ENCODE peak calls at places on chromosomes 12 and 14, in eight cellular contexts. One of them, this sample, is unnamed.

GRCh38 chr12:65164774-65165173 is 4.6 kb upstream of the LEMD3 start:
- DNase-seq in HepG2: no peak
- DNase-seq in A549: no peak
- DNase-seq in CD4-positive, alpha-beta T cell: no peak
- DNase-seq in stomach: no peak
- DNase-seq in brain microvascular endothelial cell: no peak
- DNase-seq in transverse colon: no peak
- DNase-seq in fibroblast of lung: no peak
- DNase-seq in this sample: no peak

GRCh38 chr14:33917664-33918063 is 33.2 kb downstream of the EGLN3 start:
- DNase-seq in HepG2: no peak
- DNase-seq in A549: no peak
- DNase-seq in CD4-positive, alpha-beta T cell: no peak
- DNase-seq in stomach: no peak
- DNase-seq in brain microvascular endothelial cell: no peak
- DNase-seq in transverse colon: no peak
- DNase-seq in fibroblast of lung: no peak
- DNase-seq in this sample: no peak

GRCh38 chr12:4604684-4605193 is 42.7 kb downstream of the DYRK4 start:
- DNase-seq in HepG2: peak
- DNase-seq in A549: peak
- DNase-seq in CD4-positive, alpha-beta T cell: peak
- DNase-seq in stomach: peak
- DNase-seq in brain microvascular endothelial cell: peak
- DNase-seq in transverse colon: peak
- DNase-seq in fibroblast of lung: peak
- DNase-seq in this sample: peak

GRCh38 chr14:34650786-34651584 is 21.0 kb upstream of the SNX6 start:
- DNase-seq in HepG2: no peak
- DNase-seq in A549: peak
- DNase-seq in CD4-positive, alpha-beta T cell: no peak
- DNase-seq in stomach: no peak
- DNase-seq in brain microvascular endothelial cell: peak
- DNase-seq in transverse colon: no peak
- DNase-seq in fibroblast of lung: peak
- DNase-seq in this sample: no peak

GRCh38 chr14:66228267-66228970 is 257.8 kb upstream of the CCDC196 start:
- DNase-seq in HepG2: no peak
- DNase-seq in A549: no peak
- DNase-seq in CD4-positive, alpha-beta T cell: no peak
- DNase-seq in stomach: no peak
- DNase-seq in brain microvascular endothelial cell: peak
- DNase-seq in transverse colon: no peak
- DNase-seq in fibroblast of lung: peak
- DNase-seq in this sample: no peak

GRCh38 chr12:79690606-79691298 is at the start of gene PAWR:
- DNase-seq in HepG2: peak
- DNase-seq in A549: peak
- DNase-seq in CD4-positive, alpha-beta T cell: no peak
- DNase-seq in stomach: peak
- DNase-seq in brain microvascular endothelial cell: peak
- DNase-seq in transverse colon: peak
- DNase-seq in fibroblast of lung: peak
- DNase-seq in this sample: peak

GRCh38 chr12:6852651-6853354 is 853 bp downstream of the USP5 start:
- DNase-seq in HepG2: peak
- DNase-seq in A549: peak
- DNase-seq in CD4-positive, alpha-beta T cell: peak
- DNase-seq in stomach: peak
- DNase-seq in brain microvascular endothelial cell: peak
- DNase-seq in transverse colon: peak
- DNase-seq in fibroblast of lung: peak
- DNase-seq in this sample: no peak

GRCh38 chr12:123591702-123592481 is 7.5 kb downstream of the TMED2 start:
- DNase-seq in HepG2: no peak
- DNase-seq in A549: no peak
- DNase-seq in CD4-positive, alpha-beta T cell: no peak
- DNase-seq in stomach: no peak
- DNase-seq in brain microvascular endothelial cell: peak
- DNase-seq in transverse colon: no peak
- DNase-seq in fibroblast of lung: peak
- DNase-seq in this sample: no peak

GRCh38 chr12:68636268-68636667 is 25.6 kb downstream of the RAP1B start:
- DNase-seq in HepG2: no peak
- DNase-seq in A549: no peak
- DNase-seq in CD4-positive, alpha-beta T cell: no peak
- DNase-seq in stomach: no peak
- DNase-seq in brain microvascular endothelial cell: peak
- DNase-seq in transverse colon: no peak
- DNase-seq in fibroblast of lung: peak
- DNase-seq in this sample: no peak

GRCh38 chr12:127928178-127928577 is 338.8 kb upstream of the TMEM132C start:
- DNase-seq in HepG2: no peak
- DNase-seq in A549: no peak
- DNase-seq in CD4-positive, alpha-beta T cell: no peak
- DNase-seq in stomach: no peak
- DNase-seq in brain microvascular endothelial cell: no peak
- DNase-seq in transverse colon: no peak
- DNase-seq in fibroblast of lung: no peak
- DNase-seq in this sample: no peak

GRCh38 chr12:179131-179884 is 34.6 kb downstream of the SLC6A12 start:
- DNase-seq in HepG2: no peak
- DNase-seq in A549: no peak
- DNase-seq in CD4-positive, alpha-beta T cell: no peak
- DNase-seq in stomach: no peak
- DNase-seq in brain microvascular endothelial cell: no peak
- DNase-seq in transverse colon: no peak
- DNase-seq in fibroblast of lung: no peak
- DNase-seq in this sample: no peak

GRCh38 chr12:87848248-87848868 is 180.8 kb downstream of the C12orf50 start:
- DNase-seq in HepG2: peak
- DNase-seq in A549: peak
- DNase-seq in CD4-positive, alpha-beta T cell: no peak
- DNase-seq in stomach: no peak
- DNase-seq in brain microvascular endothelial cell: peak
- DNase-seq in transverse colon: no peak
- DNase-seq in fibroblast of lung: peak
- DNase-seq in this sample: no peak

GRCh38 chr12:128356547-128356946 is 89.6 kb downstream of the TMEM132C start:
- DNase-seq in HepG2: no peak
- DNase-seq in A549: no peak
- DNase-seq in CD4-positive, alpha-beta T cell: no peak
- DNase-seq in stomach: no peak
- DNase-seq in brain microvascular endothelial cell: no peak
- DNase-seq in transverse colon: no peak
- DNase-seq in fibroblast of lung: no peak
- DNase-seq in this sample: no peak

GRCh38 chr14:34794217-34794616 is 79.8 kb upstream of the CFL2 start:
- DNase-seq in HepG2: no peak
- DNase-seq in A549: no peak
- DNase-seq in CD4-positive, alpha-beta T cell: no peak
- DNase-seq in stomach: no peak
- DNase-seq in brain microvascular endothelial cell: no peak
- DNase-seq in transverse colon: no peak
- DNase-seq in fibroblast of lung: no peak
- DNase-seq in this sample: no peak

GRCh38 chr12:114407566-114408411 is 1.8 kb upstream of the TBX5 start:
- DNase-seq in HepG2: no peak
- DNase-seq in A549: no peak
- DNase-seq in CD4-positive, alpha-beta T cell: no peak
- DNase-seq in stomach: no peak
- DNase-seq in brain microvascular endothelial cell: no peak
- DNase-seq in transverse colon: no peak
- DNase-seq in fibroblast of lung: peak
- DNase-seq in this sample: no peak

GRCh38 chr12:132523576-132524331 is 33.8 kb downstream of the FBRSL1 start:
- DNase-seq in HepG2: peak
- DNase-seq in A549: peak
- DNase-seq in CD4-positive, alpha-beta T cell: peak
- DNase-seq in stomach: peak
- DNase-seq in brain microvascular endothelial cell: peak
- DNase-seq in transverse colon: peak
- DNase-seq in fibroblast of lung: peak
- DNase-seq in this sample: peak

GRCh38 chr12:98725481-98726247 is 80.6 kb downstream of the APAF1 start:
- DNase-seq in HepG2: peak
- DNase-seq in A549: no peak
- DNase-seq in CD4-positive, alpha-beta T cell: peak
- DNase-seq in stomach: no peak
- DNase-seq in brain microvascular endothelial cell: peak
- DNase-seq in transverse colon: no peak
- DNase-seq in fibroblast of lung: peak
- DNase-seq in this sample: peak

GRCh38 chr14:29016050-29016900 is 249.7 kb downstream of the FOXG1 start:
- DNase-seq in HepG2: peak
- DNase-seq in A549: no peak
- DNase-seq in CD4-positive, alpha-beta T cell: no peak
- DNase-seq in stomach: no peak
- DNase-seq in brain microvascular endothelial cell: peak
- DNase-seq in transverse colon: no peak
- DNase-seq in fibroblast of lung: peak
- DNase-seq in this sample: no peak

GRCh38 chr12:54431911-54432814 is 13.1 kb upstream of the ITGA5 start:
- DNase-seq in HepG2: no peak
- DNase-seq in A549: no peak
- DNase-seq in CD4-positive, alpha-beta T cell: no peak
- DNase-seq in stomach: peak
- DNase-seq in brain microvascular endothelial cell: no peak
- DNase-seq in transverse colon: peak
- DNase-seq in fibroblast of lung: peak
- DNase-seq in this sample: no peak

GRCh38 chr12:122894173-122895121 is 1.5 kb downstream of the VPS37B start:
- DNase-seq in HepG2: no peak
- DNase-seq in A549: no peak
- DNase-seq in CD4-positive, alpha-beta T cell: no peak
- DNase-seq in stomach: peak
- DNase-seq in brain microvascular endothelial cell: no peak
- DNase-seq in transverse colon: peak
- DNase-seq in fibroblast of lung: no peak
- DNase-seq in this sample: no peak

GRCh38 chr12:131378176-131378842 is 332.6 kb upstream of the SFSWAP start:
- DNase-seq in HepG2: no peak
- DNase-seq in A549: no peak
- DNase-seq in CD4-positive, alpha-beta T cell: no peak
- DNase-seq in stomach: no peak
- DNase-seq in brain microvascular endothelial cell: no peak
- DNase-seq in transverse colon: no peak
- DNase-seq in fibroblast of lung: no peak
- DNase-seq in this sample: no peak

GRCh38 chr14:39050389-39050788 is 52.6 kb downstream of the SEC23A start:
- DNase-seq in HepG2: no peak
- DNase-seq in A549: no peak
- DNase-seq in CD4-positive, alpha-beta T cell: no peak
- DNase-seq in stomach: no peak
- DNase-seq in brain microvascular endothelial cell: peak
- DNase-seq in transverse colon: no peak
- DNase-seq in fibroblast of lung: peak
- DNase-seq in this sample: no peak

GRCh38 chr14:33539918-33540357 is 410.9 kb downstream of the EGLN3 start:
- DNase-seq in HepG2: no peak
- DNase-seq in A549: no peak
- DNase-seq in CD4-positive, alpha-beta T cell: no peak
- DNase-seq in stomach: no peak
- DNase-seq in brain microvascular endothelial cell: no peak
- DNase-seq in transverse colon: no peak
- DNase-seq in fibroblast of lung: no peak
- DNase-seq in this sample: no peak

GRCh38 chr12:47098099-47098498 is 18.3 kb upstream of the AMIGO2 start:
- DNase-seq in HepG2: no peak
- DNase-seq in A549: no peak
- DNase-seq in CD4-positive, alpha-beta T cell: no peak
- DNase-seq in stomach: no peak
- DNase-seq in brain microvascular endothelial cell: no peak
- DNase-seq in transverse colon: no peak
- DNase-seq in fibroblast of lung: no peak
- DNase-seq in this sample: no peak
- H3K27ac ChIP-seq in HepG2: no peak
- H3K27ac ChIP-seq in A549: peak
- H3K27ac ChIP-seq in CD4-positive, alpha-beta T cell: no peak
- H3K27ac ChIP-seq in stomach: no peak
- H3K27ac ChIP-seq in brain microvascular endothelial cell: no peak
- H3K27ac ChIP-seq in transverse colon: no peak
- H3K27ac ChIP-seq in fibroblast of lung: no peak
- H3K27ac ChIP-seq in this sample: no peak

DNA sequence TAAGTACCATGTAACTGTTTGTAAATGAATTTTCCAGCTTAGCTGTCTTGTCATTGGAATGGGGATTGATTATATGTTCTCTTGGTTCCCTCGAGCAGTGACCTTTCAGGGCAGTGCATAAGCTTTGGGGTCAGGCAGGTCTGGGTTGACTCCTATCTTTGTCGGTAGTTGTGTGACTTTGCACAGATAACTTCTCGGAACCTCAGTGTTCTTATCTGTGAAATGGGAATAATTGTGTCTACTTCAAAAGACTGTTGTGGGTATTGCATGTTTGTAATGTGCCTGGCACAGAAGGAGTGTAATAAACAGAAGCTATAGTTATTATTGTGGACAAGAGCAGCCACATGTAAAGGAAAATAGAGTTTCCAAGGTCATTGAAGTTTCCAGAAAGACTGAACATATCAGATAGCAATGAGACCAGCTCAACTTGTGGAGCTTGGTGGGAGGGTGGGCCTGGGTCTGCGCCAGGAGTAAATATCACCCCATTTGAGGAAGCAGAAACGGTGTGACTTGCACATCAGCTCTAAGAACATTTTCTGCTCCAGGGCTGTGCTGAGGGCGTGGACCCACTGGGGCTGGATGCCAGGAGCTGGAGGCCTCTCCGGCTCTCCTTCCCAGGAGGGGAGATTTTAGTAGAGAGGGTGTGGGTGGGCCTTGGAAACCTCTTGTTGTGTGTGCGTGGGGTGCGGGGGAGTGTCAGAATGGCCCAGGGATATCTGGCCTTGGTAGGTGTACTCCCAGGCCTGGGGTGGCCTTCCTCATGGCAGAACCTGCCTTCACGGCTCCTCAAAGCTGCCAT is 19.8 kb downstream of the FOS start:
- DNase-seq in HepG2: no peak
- DNase-seq in A549: no peak
- DNase-seq in CD4-positive, alpha-beta T cell: no peak
- DNase-seq in stomach: peak
- DNase-seq in brain microvascular endothelial cell: no peak
- DNase-seq in transverse colon: peak
- DNase-seq in fibroblast of lung: peak
- DNase-seq in this sample: no peak
- H3K27ac ChIP-seq in HepG2: no peak
- H3K27ac ChIP-seq in A549: peak
- H3K27ac ChIP-seq in CD4-positive, alpha-beta T cell: no peak
- H3K27ac ChIP-seq in stomach: peak
- H3K27ac ChIP-seq in brain microvascular endothelial cell: no peak
- H3K27ac ChIP-seq in transverse colon: peak
- H3K27ac ChIP-seq in fibroblast of lung: no peak
- H3K27ac ChIP-seq in this sample: peak

GRCh38 chr14:35835208-35835982 is 9.3 kb downstream of the BRMS1L start:
- DNase-seq in HepG2: no peak
- DNase-seq in A549: no peak
- DNase-seq in CD4-positive, alpha-beta T cell: no peak
- DNase-seq in stomach: no peak
- DNase-seq in brain microvascular endothelial cell: no peak
- DNase-seq in transverse colon: no peak
- DNase-seq in fibroblast of lung: no peak
- DNase-seq in this sample: no peak
- H3K27ac ChIP-seq in HepG2: no peak
- H3K27ac ChIP-seq in A549: no peak
- H3K27ac ChIP-seq in CD4-positive, alpha-beta T cell: no peak
- H3K27ac ChIP-seq in stomach: no peak
- H3K27ac ChIP-seq in brain microvascular endothelial cell: no peak
- H3K27ac ChIP-seq in transverse colon: no peak
- H3K27ac ChIP-seq in fibroblast of lung: no peak
- H3K27ac ChIP-seq in this sample: no peak

GRCh38 chr12:57936513-57936883 is 4.9 kb upstream of the ATP23 start:
- DNase-seq in HepG2: no peak
- DNase-seq in A549: no peak
- DNase-seq in CD4-positive, alpha-beta T cell: no peak
- DNase-seq in stomach: no peak
- DNase-seq in brain microvascular endothelial cell: no peak
- DNase-seq in transverse colon: no peak
- DNase-seq in fibroblast of lung: no peak
- DNase-seq in this sample: no peak
- H3K27ac ChIP-seq in HepG2: peak
- H3K27ac ChIP-seq in A549: peak
- H3K27ac ChIP-seq in CD4-positive, alpha-beta T cell: peak
- H3K27ac ChIP-seq in stomach: peak
- H3K27ac ChIP-seq in brain microvascular endothelial cell: peak
- H3K27ac ChIP-seq in transverse colon: peak
- H3K27ac ChIP-seq in fibroblast of lung: peak
- H3K27ac ChIP-seq in this sample: no peak

This sample was measured in substantia nigra.